ENCODE peak calls at places on chromosomes 13 and 19, in seven cellular contexts. R is adrenal gland; X is ascending aorta; L is SHP77 treated with DMSO at 0.1 percent for 48 hours; P is mammary epithelial cell; Y is activated naive CD4-positive, alpha-beta T cell treated with Interleukin-2 at 50 U/mL for 16 hours; S is stimulated activated CD8-positive, alpha-beta memory T cell treated with anti-CD3 and anti-CD28 coated beads, Interleukin-2, amount 100 ng/mL, for 48 hours. T is an unnamed sample.
A peak's percentile ranks its signal among the peaks of the same experiment; 100 is the strongest.

GRCh38 chr13:113646921-113647340 is 11.1 kb downstream of the ATP4B start:
- DNase-seq in R (no peak), X (no peak), L (no peak), P (no peak), Y (no peak), S (no peak), T (peak; percentile 34)

GRCh38 chr13:27973291-27973690 is 4.2 kb upstream of the CDX2 start:
- DNase-seq in R (no peak), X (no peak), L (no peak), P (no peak), Y (no peak), S (no peak), T (peak; percentile 28)

GRCh38 chr19:18204394-18205179 is 745 bp upstream of the RAB3A start:
- DNase-seq in R (peak; percentile 69), X (no peak), L (no peak), P (no peak), Y (peak; percentile 44), S (no peak), T (peak; percentile 77)

GRCh38 chr13:93045836-93046235 is 180.8 kb upstream of the GPC6 start:
- DNase-seq in R (no peak), X (no peak), L (no peak), P (no peak), Y (no peak), S (no peak), T (no peak)

GRCh38 chr19:38697197-38697596 is 47.1 kb downstream of the CAPN12 start:
- DNase-seq in R (no peak), X (no peak), L (no peak), P (peak; percentile 58), Y (no peak), S (no peak), T (no peak)

GRCh38 chr19:932647-933552 is 7.1 kb downstream of the ARID3A start:
- DNase-seq in R (no peak), X (no peak), L (no peak), P (peak; percentile 61), Y (no peak), S (no peak), T (peak; percentile 70)

GRCh38 chr19:6065685-6066365 is 44.5 kb downstream of the RFX2 start:
- DNase-seq in R (no peak), X (no peak), L (no peak), P (no peak), Y (peak; percentile 70), S (peak; percentile 33), T (peak; percentile 83)

GRCh38 chr19:38660724-38661123 is 13.3 kb downstream of the ACTN4 start:
- DNase-seq in R (no peak), X (no peak), L (no peak), P (no peak), Y (no peak), S (no peak), T (no peak)

GRCh38 chr19:8610041-8610927 is at the start of gene ADAMTS10:
- DNase-seq in R (peak; percentile 53), X (no peak), L (no peak), P (no peak), Y (peak; percentile 48), S (no peak), T (peak; percentile 72)

GRCh38 chr19:32675720-32676185 is at the start of gene RGS9BP:
- DNase-seq in R (peak; percentile 88), X (peak; percentile 16), L (no peak), P (no peak), Y (peak; percentile 68), S (peak; percentile 34), T (peak; percentile 89)

GRCh38 chr13:28531195-28531955 is 36.4 kb upstream of the FLT1 start:
- DNase-seq in R (peak; percentile 30), X (no peak), L (no peak), P (no peak), Y (no peak), S (no peak), T (no peak)

GRCh38 chr13:82878536-82878935 is 1003.7 kb downstream of the SLITRK1 start:
- DNase-seq in R (no peak), X (no peak), L (peak; percentile 65), P (peak; percentile 48), Y (no peak), S (no peak), T (no peak)

GRCh38 chr13:39767791-39768564 is 112.5 kb downstream of the COG6 start:
- DNase-seq in R (no peak), X (no peak), L (no peak), P (no peak), Y (no peak), S (no peak), T (no peak)

GRCh38 chr13:39526499-39526898 is 76.5 kb downstream of the LHFPL6 start:
- DNase-seq in R (no peak), X (no peak), L (no peak), P (no peak), Y (no peak), S (no peak), T (no peak)

GRCh38 chr19:40808497-40808896 is 9.5 kb downstream of the EGLN2 start:
- DNase-seq in R (no peak), X (no peak), L (no peak), P (no peak), Y (no peak), S (no peak), T (no peak)

GRCh38 chr13:28045861-28046260 is 54.5 kb downstream of the FLT3 start:
- DNase-seq in R (no peak), X (no peak), L (no peak), P (no peak), Y (no peak), S (no peak), T (no peak)

GRCh38 chr19:42282036-42282762 is 13.1 kb downstream of the CIC start:
- DNase-seq in R (peak; percentile 48), X (no peak), L (no peak), P (no peak), Y (no peak), S (no peak), T (peak; percentile 65)

GRCh38 chr19:556611-557382 is 12.9 kb downstream of the GZMM start:
- DNase-seq in R (no peak), X (no peak), L (no peak), P (no peak), Y (no peak), S (no peak), T (no peak)

GRCh38 chr13:59641261-59641660 is 522.5 kb downstream of the DIAPH3 start:
- DNase-seq in R (no peak), X (no peak), L (no peak), P (no peak), Y (no peak), S (no peak), T (no peak)

GRCh38 chr19:40610396-40611064 is 9.4 kb downstream of the LTBP4 start:
- DNase-seq in R (peak; percentile 76), X (no peak), L (peak; percentile 55), P (peak; percentile 46), Y (peak; percentile 64), S (no peak), T (peak; percentile 86)

GRCh38 chr19:45901432-45901903 is 945 bp downstream of the MYPOP start:
- DNase-seq in R (peak; percentile 65), X (no peak), L (no peak), P (peak; percentile 17), Y (peak; percentile 27), S (no peak), T (peak; percentile 70)

GRCh38 chr19:38538386-38538785 is 79.4 kb downstream of the MAP4K1 start:
- DNase-seq in R (no peak), X (no peak), L (no peak), P (no peak), Y (no peak), S (no peak), T (no peak)

GRCh38 chr19:42246143-42246868 is 3.9 kb upstream of the GSK3A start:
- DNase-seq in R (peak; percentile 90), X (no peak), L (peak; percentile 25), P (peak; percentile 57), Y (no peak), S (no peak), T (no peak)

GRCh38 chr19:5826531-5827341 is 12.8 kb downstream of the FUT6 start:
- DNase-seq in R (peak; percentile 91), X (no peak), L (peak; percentile 96), P (no peak), Y (peak; percentile 7), S (no peak), T (peak; percentile 69)

GRCh38 chr13:113968463-113969310 is 5.2 kb downstream of the C13orf46 start:
- DNase-seq in R (no peak), X (no peak), L (no peak), P (no peak), Y (no peak), S (no peak), T (no peak)

GRCh38 chr13:112443191-112444000 is 67.2 kb downstream of the SPACA7 start:
- DNase-seq in R (no peak), X (no peak), L (no peak), P (no peak), Y (no peak), S (no peak), T (peak; percentile 58)

GRCh38 chr19:42965204-42965603 is 28.2 kb upstream of the PSG7 start:
- DNase-seq in R (no peak), X (no peak), L (no peak), P (peak; percentile 12), Y (no peak), S (no peak), T (no peak)

GRCh38 chr13:110575322-110576069 is 14.0 kb upstream of the RAB20 start:
- DNase-seq in R (peak; percentile 85), X (no peak), L (peak; percentile 37), P (no peak), Y (no peak), S (no peak), T (peak; percentile 53)

GRCh38 chr13:21670883-21671792 is at the start of gene FGF9:
- DNase-seq in R (peak; percentile 78), X (no peak), L (peak; percentile 75), P (peak; percentile 84), Y (peak; percentile 84), S (no peak), T (peak; percentile 93)

GRCh38 chr13:44715287-44716224 is 139.4 kb upstream of the TSC22D1 start:
- DNase-seq in R (no peak), X (no peak), L (no peak), P (no peak), Y (no peak), S (no peak), T (no peak)

GRCh38 chr13:39226359-39226758 is 188.1 kb downstream of the NHLRC3 start:
- DNase-seq in R (no peak), X (no peak), L (no peak), P (no peak), Y (no peak), S (no peak), T (no peak)

GRCh38 chr19:39196860-39197562 is at the start of gene NCCRP1:
- DNase-seq in R (no peak), X (no peak), L (no peak), P (no peak), Y (no peak), S (no peak), T (no peak)

GRCh38 chr13:39457274-39457673 is 145.7 kb downstream of the LHFPL6 start:
- DNase-seq in R (no peak), X (no peak), L (no peak), P (no peak), Y (no peak), S (no peak), T (no peak)

GRCh38 chr13:53197424-53197823 is 168.8 kb downstream of the OLFM4 start:
- DNase-seq in R (no peak), X (no peak), L (no peak), P (no peak), Y (no peak), S (no peak), T (no peak)

GRCh38 chr13:85194482-85194881 is 604.7 kb downstream of the SLITRK6 start:
- DNase-seq in R (no peak), X (no peak), L (no peak), P (no peak), Y (no peak), S (no peak), T (no peak)

GRCh38 chr19:17420267-17420924 is 549 bp downstream of the MVB12A start:
- DNase-seq in R (peak; percentile 74), X (no peak), L (no peak), P (peak; percentile 20), Y (peak; percentile 27), S (no peak), T (peak; percentile 73)

GRCh38 chr13:113296842-113297369 is at the start of gene LAMP1:
- DNase-seq in R (peak; percentile 95), X (peak; percentile 91), L (peak; percentile 94), P (peak; percentile 94), Y (peak; percentile 98), S (peak; percentile 99), T (peak; percentile 99)

GRCh38 chr19:39430675-39431593 is 4.8 kb downstream of the RPS16 start:
- DNase-seq in R (no peak), X (peak; percentile 65), L (peak; percentile 76), P (peak; percentile 39), Y (peak; percentile 83), S (no peak), T (peak; percentile 89)

T was measured in activated effector memory CD4-positive, alpha-beta T cell treated with anti-CD3 and anti-CD28 coated beads, Interleukin-2, amount 50 U/mL, for 16 hours.